ENCODE peak calls at places on chromosomes 3 and 15, in seven cellular contexts. J, T, N, B, Q, L and W are unnamed samples.

GRCh38 chr3:138949002-138949418 is 2.0 kb downstream of the FOXL2NB start:
- DNase-seq in J (no peak), T (no peak), N (no peak), B (no peak), Q (no peak), L (no peak), W (no peak)

GRCh38 chr3:173921741-173922140 is 524.2 kb downstream of the NLGN1 start:
- DNase-seq in J (no peak), T (no peak), N (no peak), B (no peak), Q (no peak), L (no peak), W (no peak)

GRCh38 chr3:33722626-33723370 is 4.7 kb upstream of the CLASP2 start:
- DNase-seq in J (no peak), T (no peak), N (no peak), B (no peak), Q (peak; percentile 33), L (no peak), W (no peak)

GRCh38 chr3:157494581-157495281 is 8.5 kb downstream of the VEPH1 start:
- DNase-seq in J (no peak), T (no peak), N (no peak), B (no peak), Q (peak; percentile 38), L (no peak), W (no peak)

GRCh38 chr3:99859855-99860254 is 42.2 kb downstream of the CMSS1 start:
- DNase-seq in J (no peak), T (no peak), N (no peak), B (no peak), Q (peak; percentile 92), L (no peak), W (no peak)

GRCh38 chr3:10744098-10744465 is 71.9 kb upstream of the SLC6A11 start:
- DNase-seq in J (no peak), T (no peak), N (peak; percentile 5), B (peak; percentile 37), Q (no peak), L (no peak), W (no peak)

GRCh38 chr15:94348084-94348483 is 116.7 kb downstream of the MCTP2 start:
- DNase-seq in J (no peak), T (no peak), N (no peak), B (no peak), Q (no peak), L (no peak), W (no peak)

GRCh38 chr15:93243573-93243972 is 154.6 kb upstream of the RGMA start:
- DNase-seq in J (no peak), T (no peak), N (no peak), B (no peak), Q (no peak), L (no peak), W (no peak)

GRCh38 chr3:98921957-98922356 is 20.5 kb upstream of the DCBLD2 start:
- DNase-seq in J (no peak), T (no peak), N (no peak), B (no peak), Q (no peak), L (no peak), W (no peak)

GRCh38 chr3:168977696-168978374 is 685.7 kb downstream of the MECOM start:
- DNase-seq in J (no peak), T (no peak), N (no peak), B (no peak), Q (peak; percentile 59), L (no peak), W (no peak)

GRCh38 chr3:187183210-187183862 is 13.9 kb upstream of the RTP1 start:
- DNase-seq in J (no peak), T (no peak), N (no peak), B (no peak), Q (no peak), L (no peak), W (no peak)

GRCh38 chr15:86494475-86494874 is 414.8 kb downstream of the AGBL1 start:
- DNase-seq in J (no peak), T (no peak), N (no peak), B (no peak), Q (no peak), L (no peak), W (no peak)

GRCh38 chr3:131242201-131242600 is 139.4 kb upstream of the NUDT16 start:
- DNase-seq in J (no peak), T (no peak), N (no peak), B (no peak), Q (no peak), L (no peak), W (no peak)

GRCh38 chr3:16329036-16329791 is 64.2 kb downstream of the OXNAD1 start:
- DNase-seq in J (no peak), T (no peak), N (no peak), B (no peak), Q (no peak), L (no peak), W (no peak)

GRCh38 chr3:51943451-51944391 is 1.6 kb downstream of the PARP3 start:
- DNase-seq in J (no peak), T (no peak), N (no peak), B (no peak), Q (no peak), L (peak; percentile 79), W (no peak)

GRCh38 chr3:130601662-130602061 is 84.7 kb downstream of the COL6A6 start:
- DNase-seq in J (no peak), T (no peak), N (no peak), B (no peak), Q (peak; percentile 59), L (no peak), W (no peak)

GRCh38 chr15:39591896-39592315 is 11.0 kb downstream of the THBS1 start:
- DNase-seq in J (no peak), T (no peak), N (no peak), B (no peak), Q (peak; percentile 21), L (no peak), W (no peak)

GRCh38 chr3:131712662-131713061 is 209.9 kb upstream of the MRPL3 start:
- DNase-seq in J (no peak), T (no peak), N (no peak), B (no peak), Q (no peak), L (no peak), W (no peak)

GRCh38 chr15:90234519-90234988 is 545 bp downstream of the GDPGP1 start:
- DNase-seq in J (no peak), T (no peak), N (no peak), B (no peak), Q (no peak), L (no peak), W (no peak)

GRCh38 chr15:25793354-25794050 is 69.6 kb downstream of the ATP10A start:
- DNase-seq in J (no peak), T (no peak), N (no peak), B (no peak), Q (no peak), L (no peak), W (no peak)

GRCh38 chr15:63332367-63333078 is 49.1 kb downstream of the CA12 start:
- DNase-seq in J (no peak), T (no peak), N (no peak), B (no peak), Q (peak; percentile 84), L (no peak), W (no peak)

GRCh38 chr3:39178553-39178952 is 13.8 kb downstream of the XIRP1 start:
- DNase-seq in J (no peak), T (no peak), N (no peak), B (no peak), Q (peak; percentile 46), L (no peak), W (no peak)

GRCh38 chr3:111936191-111936841 is 42.5 kb upstream of the ABHD10 start:
- DNase-seq in J (no peak), T (no peak), N (no peak), B (no peak), Q (peak; percentile 77), L (no peak), W (no peak)

GRCh38 chr3:64988188-64988587 is 300.4 kb upstream of the ADAMTS9 start:
- DNase-seq in J (no peak), T (no peak), N (no peak), B (no peak), Q (no peak), L (no peak), W (no peak)